ENCODE peak calls at places on chromosomes 11 and 22, in ten cellular contexts. One of them, this sample, is unnamed.
A peak's percentile ranks its signal among the peaks of the same experiment; 100 is the strongest.

GRCh38 chr22:37377927-37378326 is 49.4 kb downstream of the ELFN2 start:
- DNase-seq in LHCN-M2: no peak
- DNase-seq in nephron progenitor cell: no peak
- DNase-seq in pancreas: no peak
- DNase-seq in H7: no peak
- DNase-seq in left lobe of liver: no peak
- DNase-seq in tibial artery: no peak
- DNase-seq in germinal center: peak; percentile 70
- DNase-seq in Peyer's patch: no peak
- DNase-seq in NCI-H2081: no peak
- DNase-seq in this sample: no peak

GRCh38 chr22:39960791-39961746 is 872 bp downstream of the TMA7B start:
- DNase-seq in LHCN-M2: peak; percentile 34
- DNase-seq in nephron progenitor cell: no peak
- DNase-seq in pancreas: peak; percentile 30
- DNase-seq in H7: no peak
- DNase-seq in left lobe of liver: no peak
- DNase-seq in tibial artery: no peak
- DNase-seq in germinal center: no peak
- DNase-seq in Peyer's patch: peak; percentile 78
- DNase-seq in NCI-H2081: no peak
- DNase-seq in this sample: no peak

GRCh38 chr11:63764712-63765631 is 3.6 kb downstream of the ZFTA start:
- DNase-seq in LHCN-M2: no peak
- DNase-seq in nephron progenitor cell: peak; percentile 44
- DNase-seq in pancreas: peak; percentile 77
- DNase-seq in H7: peak; percentile 78
- DNase-seq in left lobe of liver: peak; percentile 93
- DNase-seq in tibial artery: no peak
- DNase-seq in germinal center: no peak
- DNase-seq in Peyer's patch: peak; percentile 68
- DNase-seq in NCI-H2081: no peak
- DNase-seq in this sample: no peak

GRCh38 chr11:104765401-104765800 is 132.9 kb downstream of the CASP12 start:
- DNase-seq in LHCN-M2: peak; percentile 52
- DNase-seq in nephron progenitor cell: no peak
- DNase-seq in pancreas: no peak
- DNase-seq in H7: no peak
- DNase-seq in left lobe of liver: no peak
- DNase-seq in tibial artery: no peak
- DNase-seq in germinal center: no peak
- DNase-seq in Peyer's patch: no peak
- DNase-seq in NCI-H2081: no peak
- DNase-seq in this sample: no peak

GRCh38 chr11:62958547-62959071 is 26.2 kb downstream of the SLC22A6 start:
- DNase-seq in LHCN-M2: peak; percentile 60
- DNase-seq in nephron progenitor cell: peak; percentile 12
- DNase-seq in pancreas: no peak
- DNase-seq in H7: no peak
- DNase-seq in left lobe of liver: no peak
- DNase-seq in tibial artery: no peak
- DNase-seq in germinal center: no peak
- DNase-seq in Peyer's patch: peak; percentile 56
- DNase-seq in NCI-H2081: no peak
- DNase-seq in this sample: no peak

GRCh38 chr11:69551963-69552362 is 70.5 kb downstream of the LINC01488 start:
- DNase-seq in LHCN-M2: no peak
- DNase-seq in nephron progenitor cell: no peak
- DNase-seq in pancreas: no peak
- DNase-seq in H7: no peak
- DNase-seq in left lobe of liver: no peak
- DNase-seq in tibial artery: no peak
- DNase-seq in germinal center: no peak
- DNase-seq in Peyer's patch: no peak
- DNase-seq in NCI-H2081: no peak
- DNase-seq in this sample: no peak

GRCh38 chr11:17979770-17980371 is 33.0 kb downstream of the SERGEF start:
- DNase-seq in LHCN-M2: no peak
- DNase-seq in nephron progenitor cell: peak; percentile 48
- DNase-seq in pancreas: no peak
- DNase-seq in H7: peak; percentile 62
- DNase-seq in left lobe of liver: no peak
- DNase-seq in tibial artery: no peak
- DNase-seq in germinal center: peak; percentile 72
- DNase-seq in Peyer's patch: peak; percentile 62
- DNase-seq in NCI-H2081: peak; percentile 50
- DNase-seq in this sample: peak; percentile 39

GRCh38 chr22:37659897-37660708 is 1.6 kb downstream of the PDXP start:
- DNase-seq in LHCN-M2: no peak
- DNase-seq in nephron progenitor cell: no peak
- DNase-seq in pancreas: no peak
- DNase-seq in H7: no peak
- DNase-seq in left lobe of liver: no peak
- DNase-seq in tibial artery: no peak
- DNase-seq in germinal center: no peak
- DNase-seq in Peyer's patch: no peak
- DNase-seq in NCI-H2081: no peak
- DNase-seq in this sample: no peak

GRCh38 chr11:12017243-12017678 is 8.8 kb upstream of the DKK3 start:
- DNase-seq in LHCN-M2: peak; percentile 66
- DNase-seq in nephron progenitor cell: no peak
- DNase-seq in pancreas: no peak
- DNase-seq in H7: no peak
- DNase-seq in left lobe of liver: no peak
- DNase-seq in tibial artery: no peak
- DNase-seq in germinal center: no peak
- DNase-seq in Peyer's patch: no peak
- DNase-seq in NCI-H2081: no peak
- DNase-seq in this sample: no peak

GRCh38 chr11:33934450-33934849 is 42.6 kb upstream of the LMO2 start:
- DNase-seq in LHCN-M2: no peak
- DNase-seq in nephron progenitor cell: no peak
- DNase-seq in pancreas: no peak
- DNase-seq in H7: no peak
- DNase-seq in left lobe of liver: no peak
- DNase-seq in tibial artery: no peak
- DNase-seq in germinal center: no peak
- DNase-seq in Peyer's patch: no peak
- DNase-seq in NCI-H2081: peak; percentile 55
- DNase-seq in this sample: no peak

GRCh38 chr11:26079966-26080365 is 252.0 kb upstream of the ANO3 start:
- DNase-seq in LHCN-M2: no peak
- DNase-seq in nephron progenitor cell: peak; percentile 5
- DNase-seq in pancreas: no peak
- DNase-seq in H7: no peak
- DNase-seq in left lobe of liver: no peak
- DNase-seq in tibial artery: no peak
- DNase-seq in germinal center: no peak
- DNase-seq in Peyer's patch: no peak
- DNase-seq in NCI-H2081: no peak
- DNase-seq in this sample: no peak

GRCh38 chr22:23621082-23621780 is 10.9 kb downstream of the DRICH1 start:
- DNase-seq in LHCN-M2: no peak
- DNase-seq in nephron progenitor cell: no peak
- DNase-seq in pancreas: no peak
- DNase-seq in H7: no peak
- DNase-seq in left lobe of liver: no peak
- DNase-seq in tibial artery: no peak
- DNase-seq in germinal center: no peak
- DNase-seq in Peyer's patch: no peak
- DNase-seq in NCI-H2081: no peak
- DNase-seq in this sample: no peak

GRCh38 chr11:44457862-44458261 is 107.6 kb upstream of the CD82 start:
- DNase-seq in LHCN-M2: no peak
- DNase-seq in nephron progenitor cell: no peak
- DNase-seq in pancreas: no peak
- DNase-seq in H7: no peak
- DNase-seq in left lobe of liver: no peak
- DNase-seq in tibial artery: no peak
- DNase-seq in germinal center: no peak
- DNase-seq in Peyer's patch: no peak
- DNase-seq in NCI-H2081: no peak
- DNase-seq in this sample: no peak

GRCh38 chr11:135027461-135027860 is 615.4 kb upstream of the B3GAT1 start:
- DNase-seq in LHCN-M2: peak; percentile 8
- DNase-seq in nephron progenitor cell: peak; percentile 86
- DNase-seq in pancreas: no peak
- DNase-seq in H7: peak; percentile 74
- DNase-seq in left lobe of liver: no peak
- DNase-seq in tibial artery: no peak
- DNase-seq in germinal center: no peak
- DNase-seq in Peyer's patch: peak; percentile 60
- DNase-seq in NCI-H2081: no peak
- DNase-seq in this sample: no peak

GRCh38 chr11:34308821-34309585 is 48.8 kb downstream of the ABTB2 start:
- DNase-seq in LHCN-M2: no peak
- DNase-seq in nephron progenitor cell: no peak
- DNase-seq in pancreas: no peak
- DNase-seq in H7: no peak
- DNase-seq in left lobe of liver: peak; percentile 82
- DNase-seq in tibial artery: peak; percentile 37
- DNase-seq in germinal center: no peak
- DNase-seq in Peyer's patch: no peak
- DNase-seq in NCI-H2081: no peak
- DNase-seq in this sample: no peak

GRCh38 chr11:1756791-1757771 is 6.6 kb downstream of the CTSD start:
- DNase-seq in LHCN-M2: no peak
- DNase-seq in nephron progenitor cell: no peak
- DNase-seq in pancreas: no peak
- DNase-seq in H7: peak; percentile 70
- DNase-seq in left lobe of liver: no peak
- DNase-seq in tibial artery: no peak
- DNase-seq in germinal center: no peak
- DNase-seq in Peyer's patch: no peak
- DNase-seq in NCI-H2081: no peak
- DNase-seq in this sample: no peak

This sample was measured in SK-N-DZ.